ENCODE peak calls at places on chromosomes 13 and 19, in six cellular contexts. L is testis, E is HCT116, D is tibial artery, U is tibial nerve, G is SJSA1. Q is an unnamed sample. For H3K4me1, the result is how much of the 10 kb centered on the place peaks cover.

GRCh38 chr13:85864963-85865530 is 65.8 kb upstream of the SLITRK6 start:
- DNase-seq in D (no peak), L (peak), E (peak), U (no peak), G (peak), Q (no peak)

GRCh38 chr19:48417436-48417835 is 24.0 kb downstream of the GRIN2D start:
- DNase-seq in U (no peak), G (no peak), E (no peak), D (no peak), L (no peak), Q (no peak)

GRCh38 chr13:106499905-106500304 is 35.6 kb downstream of the EFNB2 start:
- DNase-seq in U (no peak), G (no peak), L (no peak), E (no peak), D (no peak), Q (no peak)

GRCh38 chr19:30861896-30862295 is 487.3 kb downstream of the TSHZ3 start:
- DNase-seq in D (peak), E (no peak), L (peak), U (no peak), G (no peak), Q (no peak)

GRCh38 chr19:55309437-55309836 is 15.7 kb downstream of the TMEM150B start:
- DNase-seq in E (no peak), D (no peak), L (no peak), G (no peak), U (no peak), Q (no peak)

GRCh38 chr13:29524176-29524575 is 71.3 kb downstream of the SLC7A1 start:
- DNase-seq in D (peak), U (no peak), G (no peak), L (no peak), E (no peak), Q (no peak)

GRCh38 chr13:37175996-37176395 is 70.5 kb upstream of the CSNK1A1L start:
- DNase-seq in U (no peak), G (no peak), E (no peak), D (no peak), L (no peak), Q (no peak)

GRCh38 chr19:13869324-13869723 is 7.6 kb upstream of the NANOS3 start:
- DNase-seq in D (no peak), U (no peak), G (no peak), L (no peak), E (no peak), Q (no peak)

GRCh38 chr19:10390652-10391286 is 10.4 kb upstream of the TYK2 start:
- DNase-seq in U (peak), D (peak), G (peak), E (peak), L (peak), Q (peak)

GRCh38 chr19:7534531-7534980 is 961 bp upstream of the PNPLA6 start:
- DNase-seq in U (no peak), D (peak), E (no peak), G (peak), L (peak), Q (peak)

GRCh38 chr13:36518707-36519106 is 86.4 kb downstream of the CCNA1 start:
- DNase-seq in U (no peak), D (no peak), L (no peak), E (no peak), G (no peak), Q (no peak)

GRCh38 chr13:56561327-56561726 is 579.4 kb upstream of the PRR20A start:
- DNase-seq in L (no peak), G (no peak), D (no peak), E (no peak), U (no peak), Q (no peak)

GRCh38 chr13:66405908-66406802 is 824.0 kb downstream of the PCDH9 start:
- DNase-seq in U (no peak), L (no peak), E (no peak), D (no peak), G (no peak), Q (no peak)

GRCh38 chr13:24511019-24511823 is 1.4 kb downstream of the PARP4 start:
- DNase-seq in U (no peak), E (peak), D (no peak), L (no peak), G (peak), Q (peak)

GRCh38 chr19:55913643-55914268 is 18.4 kb downstream of the NLRP13 start:
- DNase-seq in E (peak), U (no peak), L (no peak), D (no peak), G (no peak), Q (no peak)

GRCh38 chr13:109846185-109846584 is 59.8 kb upstream of the IRS2 start:
- DNase-seq in G (no peak), L (no peak), E (no peak), D (no peak), U (no peak), Q (no peak)

GRCh38 chr19:50414850-50415660 is 3.7 kb upstream of the SPIB start:
- DNase-seq in L (peak), U (peak), E (peak), D (peak), G (peak), Q (peak)

GRCh38 chr19:30207357-30207756 is 164.8 kb upstream of the ZNF536 start:
- DNase-seq in D (no peak), G (no peak), E (no peak), U (no peak), L (no peak), Q (no peak)

GRCh38 chr13:34886987-34887386 is 55.1 kb upstream of the NBEA start:
- DNase-seq in E (no peak), L (no peak), D (no peak), G (no peak), U (no peak), Q (no peak)

GRCh38 chr19:42926781-42927180 is 9.1 kb upstream of the PSG6 start:
- DNase-seq in D (peak), E (no peak), L (no peak), G (no peak), U (no peak), Q (no peak)

GRCh38 chr19:40921005-40921897 is 39.2 kb upstream of the CYP2A7 start:
- DNase-seq in D (no peak), E (peak), L (peak), U (no peak), G (peak), Q (no peak)

GRCh38 chr19:11437955-11438354 is 2.5 kb downstream of the PRKCSH start:
- DNase-seq in E (no peak), L (no peak), U (no peak), D (no peak), G (no peak), Q (no peak)

GRCh38 chr19:41705393-41706174 is 2.8 kb upstream of the CEACAM5 start:
- DNase-seq in G (no peak), D (peak), L (peak), U (no peak), E (no peak), Q (peak)

GRCh38 chr19:19321143-19321577 is 531 bp downstream of the MAU2 start:
- DNase-seq in D (no peak), G (peak), L (peak), E (no peak), U (no peak), Q (no peak)

GRCh38 chr13:112575295-112575622 is 12.7 kb downstream of the TUBGCP3 start:
- DNase-seq in G (no peak), D (no peak), E (no peak), L (no peak), U (no peak), Q (no peak)

GRCh38 chr13:98775844-98776598 is 23.5 kb upstream of the SLC15A1 start:
- DNase-seq in U (no peak), E (peak), D (no peak), G (peak), L (no peak), Q (no peak)

GRCh38 chr19:3494051-3494450 is 6.4 kb downstream of the DOHH start:
- DNase-seq in U (no peak), E (no peak), G (no peak), L (peak), D (no peak), Q (no peak)

GRCh38 chr19:3028305-3029069 is 593 bp downstream of the TLE2 start:
- DNase-seq in G (no peak), L (no peak), U (no peak), D (no peak), E (no peak), Q (peak)

GRCh38 chr19:46303345-46303701 is 6.5 kb downstream of the HIF3A start:
- DNase-seq in G (no peak), U (no peak), L (no peak), E (no peak), D (no peak), Q (no peak)
- H3K27ac ChIP-seq in G (no peak), U (peak), L (peak), E (peak), D (peak), Q (no peak)

GRCh38 chr13:60078226-60078625 is 85.5 kb downstream of the DIAPH3 start:
- DNase-seq in E (no peak), L (no peak), U (no peak), D (no peak), G (no peak), Q (no peak)
- H3K4me1 ChIP-seq in E (under half), L (under half), U (under half), D (under half), G (under half), Q (under half)

GRCh38 chr13:71879945-71880344 is 12.9 kb upstream of the DACH1 start:
- DNase-seq in D (no peak), G (no peak), L (no peak), E (no peak), U (no peak), Q (no peak)

GRCh38 chr13:71876648-71877279 is 9.8 kb upstream of the DACH1 start:
- DNase-seq in U (no peak), D (no peak), G (no peak), L (no peak), E (no peak), Q (no peak)

GRCh38 chr13:71877280-71877653 is 10.3 kb upstream of the DACH1 start:
- DNase-seq in U (no peak), E (no peak), D (no peak), G (no peak), L (no peak), Q (no peak)

GRCh38 chr13:71880753-71881541 is 13.9 kb upstream of the DACH1 start:
- DNase-seq in L (no peak), G (no peak), E (no peak), D (no peak), U (no peak), Q (no peak)

GRCh38 chr13:71879129-71879535 is 12.1 kb upstream of the DACH1 start:
- DNase-seq in G (no peak), U (no peak), L (no peak), E (peak), D (no peak), Q (no peak)
- H3K4me3 ChIP-seq in G (no peak), U (no peak), L (no peak), E (no peak), D (no peak), Q (no peak)

GRCh38 chr19:46950526-46951235 is 69.0 kb upstream of the NPAS1 start:
- DNase-seq in E (no peak), U (no peak), D (no peak), G (no peak), L (no peak), Q (no peak)
- H3K27ac ChIP-seq in E (peak), U (no peak), D (peak), G (peak), L (no peak), Q (no peak)